ENCODE peak calls at places on chromosomes 7 and 10, in ten cellular contexts. E, Y, T, K, R, F, N, S, D and I are unnamed samples.
A peak's percentile ranks its signal among the peaks of the same experiment; 100 is the strongest.

GRCh38 chr7:158015403-158016116 is 572.1 kb downstream of the PTPRN2 start:
- DNase-seq in E (no peak), Y (no peak), T (no peak), K (no peak), R (no peak), F (peak; percentile 45), N (no peak), S (no peak), D (no peak), I (peak; percentile 63)

GRCh38 chr7:140525741-140526140 is 46.4 kb upstream of the MKRN1 start:
- DNase-seq in E (no peak), Y (peak; percentile 16), T (peak; percentile 14), K (no peak), R (no peak), F (peak; percentile 58), N (no peak), S (no peak), D (peak; percentile 61), I (no peak)

GRCh38 chr7:24854866-24855265 is 97.6 kb upstream of the GSDME start:
- DNase-seq in E (no peak), Y (no peak), T (no peak), K (no peak), R (no peak), F (no peak), N (no peak), S (no peak), D (no peak), I (no peak)

GRCh38 chr7:133023370-133024075 is 58.4 kb downstream of the CHCHD3 start:
- DNase-seq in E (no peak), Y (no peak), T (no peak), K (no peak), R (no peak), F (no peak), N (peak; percentile 58), S (no peak), D (no peak), I (peak; percentile 14)

GRCh38 chr7:90933984-90934383 is 330.2 kb upstream of the FZD1 start:
- DNase-seq in E (no peak), Y (no peak), T (no peak), K (no peak), R (no peak), F (no peak), N (no peak), S (no peak), D (no peak), I (no peak)

GRCh38 chr7:12456506-12456905 is 52.8 kb upstream of the VWDE start:
- DNase-seq in E (no peak), Y (peak; percentile 17), T (no peak), K (no peak), R (no peak), F (no peak), N (no peak), S (no peak), D (no peak), I (peak; percentile 43)

GRCh38 chr10:77983384-77984341 is 45.7 kb downstream of the POLR3A start:
- DNase-seq in E (no peak), Y (peak; percentile 48), T (no peak), K (no peak), R (no peak), F (no peak), N (no peak), S (no peak), D (peak; percentile 61), I (no peak)

GRCh38 chr7:44197487-44197886 is 3.3 kb upstream of the YKT6 start:
- DNase-seq in E (no peak), Y (no peak), T (no peak), K (no peak), R (no peak), F (peak; percentile 7), N (no peak), S (no peak), D (no peak), I (no peak)

GRCh38 chr7:99244942-99245341 is 27.7 kb upstream of the MYH16 start:
- DNase-seq in E (no peak), Y (peak; percentile 85), T (no peak), K (no peak), R (no peak), F (no peak), N (no peak), S (no peak), D (no peak), I (no peak)

GRCh38 chr10:104622598-104623209 is 18.4 kb upstream of the SORCS3 start:
- DNase-seq in E (no peak), Y (no peak), T (no peak), K (no peak), R (no peak), F (no peak), N (no peak), S (no peak), D (peak; percentile 8), I (no peak)

GRCh38 chr7:137990251-137990901 is 11.5 kb downstream of the CREB3L2 start:
- DNase-seq in E (no peak), Y (peak; percentile 81), T (no peak), K (no peak), R (no peak), F (no peak), N (no peak), S (no peak), D (peak; percentile 94), I (no peak)

GRCh38 chr10:92997620-92998019 is 63.0 kb upstream of the CYP26C1 start:
- DNase-seq in E (no peak), Y (no peak), T (no peak), K (no peak), R (no peak), F (no peak), N (no peak), S (no peak), D (no peak), I (no peak)